ENCODE peak calls at places on chromosomes 5 and 9, in seven cellular contexts. U is gastrocnemius medialis, E is Panc1, H is ovary, T is omental fat pad, D is Calu3, N is upper lobe of right lung. O is an unnamed sample.

GRCh38 chr5:55575815-55576583 is 41.2 kb upstream of the PLPP1 start:
- DNase-seq in U (no peak), E (no peak), H (no peak), T (no peak), D (no peak), N (no peak), O (no peak)

GRCh38 chr9:131685753-131686706 is 53.8 kb downstream of the RAPGEF1 start:
- DNase-seq in U (no peak), E (no peak), H (no peak), T (no peak), D (no peak), N (no peak), O (no peak)

GRCh38 chr5:113255105-113255504 is 179.7 kb downstream of the TSSK1B start:
- DNase-seq in U (no peak), E (no peak), H (no peak), T (no peak), D (no peak), N (no peak), O (no peak)

GRCh38 chr5:17895296-17896058 is 261.2 kb downstream of the TAF11L14 start:
- DNase-seq in U (no peak), E (peak), H (no peak), T (no peak), D (no peak), N (no peak), O (no peak)

GRCh38 chr5:59789197-59789596 is 104.3 kb downstream of the PDE4D start:
- DNase-seq in U (no peak), E (no peak), H (no peak), T (no peak), D (no peak), N (no peak), O (no peak)

GRCh38 chr9:78909566-78909965 is 612.6 kb downstream of the PSAT1 start:
- DNase-seq in U (no peak), E (no peak), H (no peak), T (no peak), D (no peak), N (no peak), O (no peak)

GRCh38 chr9:127204771-127205470 is 59.7 kb upstream of the GARNL3 start:
- DNase-seq in U (peak), E (no peak), H (peak), T (no peak), D (no peak), N (no peak), O (peak)

GRCh38 chr9:121636411-121636865 is 15.0 kb upstream of the DAB2IP start:
- DNase-seq in U (no peak), E (no peak), H (no peak), T (no peak), D (no peak), N (no peak), O (no peak)

GRCh38 chr5:100762163-100762562 is 140.9 kb downstream of the ST8SIA4 start:
- DNase-seq in U (no peak), E (no peak), H (no peak), T (no peak), D (no peak), N (no peak), O (no peak)

GRCh38 chr9:34400275-34400674 is 23.6 kb upstream of the MYORG start:
- DNase-seq in U (no peak), E (no peak), H (no peak), T (no peak), D (no peak), N (no peak), O (no peak)

GRCh38 chr5:132082329-132083023 is 8.9 kb downstream of the CSF2 start:
- DNase-seq in U (no peak), E (no peak), H (no peak), T (no peak), D (no peak), N (no peak), O (no peak)

GRCh38 chr5:79035237-79035636 is 34.2 kb downstream of the DMGDH start:
- DNase-seq in U (no peak), E (no peak), H (no peak), T (no peak), D (no peak), N (no peak), O (no peak)

GRCh38 chr5:27944471-27944870 is 906.1 kb upstream of the CDH9 start:
- DNase-seq in U (no peak), E (no peak), H (no peak), T (no peak), D (no peak), N (no peak), O (no peak)

GRCh38 chr9:112241491-112241890 is 66.4 kb upstream of the SUSD1 start:
- DNase-seq in U (no peak), E (no peak), H (no peak), T (no peak), D (no peak), N (no peak), O (no peak)

GRCh38 chr9:90642570-90643539 is at the start of gene DIRAS2:
- DNase-seq in U (no peak), E (no peak), H (no peak), T (no peak), D (peak), N (peak), O (no peak)

GRCh38 chr5:88674262-88675158 is 208.5 kb downstream of the MEF2C start:
- DNase-seq in U (no peak), E (no peak), H (no peak), T (no peak), D (peak), N (peak), O (no peak)

GRCh38 chr5:6660704-6661103 is 27.5 kb downstream of the SRD5A1 start:
- DNase-seq in U (no peak), E (no peak), H (no peak), T (no peak), D (no peak), N (no peak), O (no peak)

GRCh38 chr5:158398360-158399201 is 539.6 kb upstream of the CLINT1 start:
- DNase-seq in U (no peak), E (no peak), H (no peak), T (no peak), D (no peak), N (no peak), O (no peak)

GRCh38 chr9:36317766-36318165 is 59.5 kb upstream of the GNE start:
- DNase-seq in U (no peak), E (no peak), H (no peak), T (no peak), D (peak), N (no peak), O (peak)

GRCh38 chr5:95759634-95760033 is 28.5 kb downstream of the RHOBTB3 start:
- DNase-seq in U (no peak), E (no peak), H (no peak), T (no peak), D (no peak), N (no peak), O (no peak)

GRCh38 chr9:81879501-81879916 is 48.7 kb upstream of the SPATA31D4 start:
- DNase-seq in U (no peak), E (no peak), H (no peak), T (no peak), D (no peak), N (no peak), O (no peak)

GRCh38 chr5:111022301-111022700 is 49.2 kb upstream of the TSLP start:
- DNase-seq in U (no peak), E (no peak), H (no peak), T (no peak), D (no peak), N (no peak), O (no peak)

GRCh38 chr9:70563437-70564204 is 149.2 kb upstream of the KLF9 start:
- DNase-seq in U (no peak), E (no peak), H (no peak), T (no peak), D (no peak), N (no peak), O (no peak)

GRCh38 chr9:70093944-70094343 is 50.3 kb downstream of the MAMDC2 start:
- DNase-seq in U (no peak), E (no peak), H (no peak), T (no peak), D (no peak), N (no peak), O (no peak)

GRCh38 chr9:16337322-16338029 is 533.0 kb downstream of the BNC2 start:
- DNase-seq in U (no peak), E (no peak), H (no peak), T (no peak), D (peak), N (no peak), O (no peak)

GRCh38 chr5:88659529-88660325 is 223.3 kb downstream of the MEF2C start:
- DNase-seq in U (no peak), E (no peak), H (no peak), T (no peak), D (no peak), N (no peak), O (no peak)

GRCh38 chr5:54171645-54172384 is 138.6 kb downstream of the ARL15 start:
- DNase-seq in U (no peak), E (no peak), H (no peak), T (no peak), D (peak), N (no peak), O (no peak)

GRCh38 chr5:150779397-150780179 is 1.0 kb downstream of the SMIM3 start:
- DNase-seq in U (no peak), E (no peak), H (no peak), T (no peak), D (no peak), N (no peak), O (no peak)

GRCh38 chr5:112694853-112695709 is 42.6 kb upstream of the APC start:
- DNase-seq in U (no peak), E (no peak), H (no peak), T (no peak), D (no peak), N (no peak), O (no peak)

GRCh38 chr5:96344678-96345612 is 88.1 kb downstream of the PCSK1 start:
- DNase-seq in U (no peak), E (peak), H (no peak), T (no peak), D (peak), N (no peak), O (no peak)

GRCh38 chr9:85009251-85009650 is 339.7 kb downstream of the NTRK2 start:
- DNase-seq in U (no peak), E (no peak), H (no peak), T (no peak), D (no peak), N (no peak), O (no peak)